ENCODE peak calls at places on chromosomes 12 and 14, in four cellular contexts. One of them, this sample, is unnamed.

GRCh38 chr12:6827437-6827894 is 741 bp upstream of the P3H3 start:
- DNase-seq in HepG2: peak; percentile 67
- DNase-seq in K562: peak; percentile 86
- DNase-seq in HEK293T: peak; percentile 84
- DNase-seq in this sample: peak; percentile 89

GRCh38 chr14:95156765-95157194 is 549 bp downstream of the DICER1 start:
- DNase-seq in HEK293T: peak; percentile 25
- DNase-seq in K562: peak; percentile 31
- DNase-seq in HepG2: peak; percentile 7
- DNase-seq in this sample: peak; percentile 19

GRCh38 chr14:75303415-75303814 is 24.8 kb downstream of the FOS start:
- DNase-seq in HepG2: peak; percentile 66
- DNase-seq in K562: peak; percentile 79
- DNase-seq in HEK293T: peak; percentile 67
- DNase-seq in this sample: peak; percentile 49

GRCh38 chr14:20606190-20606901 is 15.2 kb upstream of the RNASE12 start:
- DNase-seq in HEK293T: peak; percentile 55
- DNase-seq in K562: peak; percentile 66
- DNase-seq in HepG2: peak; percentile 79
- DNase-seq in this sample: peak; percentile 67

GRCh38 chr12:53299454-53300180 is at the start of gene MYG1:
- DNase-seq in HEK293T: peak; percentile 88
- DNase-seq in HepG2: peak; percentile 89
- DNase-seq in K562: no peak
- DNase-seq in this sample: peak; percentile 89

GRCh38 chr12:16610006-16610520 is 4.1 kb upstream of the LMO3 start:
- DNase-seq in HEK293T: no peak
- DNase-seq in K562: no peak
- DNase-seq in HepG2: no peak
- DNase-seq in this sample: no peak

GRCh38 chr12:94225924-94226630 is 77.7 kb downstream of the PLXNC1 start:
- DNase-seq in HepG2: no peak
- DNase-seq in K562: no peak
- DNase-seq in HEK293T: no peak
- DNase-seq in this sample: peak; percentile 73

GRCh38 chr12:132056320-132056719 is 87.8 kb downstream of the DDX51 start:
- DNase-seq in HEK293T: no peak
- DNase-seq in HepG2: no peak
- DNase-seq in K562: no peak
- DNase-seq in this sample: no peak

GRCh38 chr14:80202888-80203562 is 8.3 kb downstream of the DIO2 start:
- DNase-seq in K562: peak; percentile 11
- DNase-seq in HepG2: peak; percentile 6
- DNase-seq in HEK293T: peak; percentile 53
- DNase-seq in this sample: peak; percentile 83

GRCh38 chr14:62347658-62348057 is 585.4 kb downstream of the SNAPC1 start:
- DNase-seq in HepG2: no peak
- DNase-seq in HEK293T: no peak
- DNase-seq in K562: no peak
- DNase-seq in this sample: no peak

GRCh38 chr12:12716151-12716844 is 870 bp upstream of the CDKN1B start:
- DNase-seq in HEK293T: no peak
- DNase-seq in HepG2: peak; percentile 63
- DNase-seq in K562: no peak
- DNase-seq in this sample: no peak

GRCh38 chr12:6507102-6507998 is 13.4 kb downstream of the NCAPD2 start:
- DNase-seq in HEK293T: no peak
- DNase-seq in K562: no peak
- DNase-seq in HepG2: no peak
- DNase-seq in this sample: peak; percentile 48

GRCh38 chr14:92154283-92154942 is 32.6 kb downstream of the CPSF2 start:
- DNase-seq in HepG2: peak; percentile 65
- DNase-seq in HEK293T: no peak
- DNase-seq in K562: no peak
- DNase-seq in this sample: no peak

GRCh38 chr14:59055439-59056045 is 132.9 kb upstream of the DAAM1 start:
- DNase-seq in HepG2: peak; percentile 21
- DNase-seq in HEK293T: peak; percentile 62
- DNase-seq in K562: peak; percentile 20
- DNase-seq in this sample: peak; percentile 28

GRCh38 chr12:97835541-97835940 is 372.9 kb downstream of the RMST start:
- DNase-seq in K562: no peak
- DNase-seq in HEK293T: no peak
- DNase-seq in HepG2: no peak
- DNase-seq in this sample: no peak

GRCh38 chr12:102769323-102769916 is 147.6 kb downstream of the PAH start:
- DNase-seq in HEK293T: peak; percentile 52
- DNase-seq in HepG2: peak; percentile 34
- DNase-seq in K562: peak; percentile 57
- DNase-seq in this sample: peak; percentile 66

GRCh38 chr14:45251912-45252311 is 1.1 kb downstream of the MIS18BP1 start:
- DNase-seq in K562: peak; percentile 24
- DNase-seq in HEK293T: no peak
- DNase-seq in HepG2: peak; percentile 16
- DNase-seq in this sample: no peak

GRCh38 chr14:95679995-95680735 is 6.1 kb upstream of the TCL1B start:
- DNase-seq in HepG2: peak; percentile 21
- DNase-seq in K562: no peak
- DNase-seq in HEK293T: no peak
- DNase-seq in this sample: no peak

GRCh38 chr12:64679487-64679983 is 69.2 kb downstream of the RASSF3 start:
- DNase-seq in K562: peak; percentile 82
- DNase-seq in HepG2: no peak
- DNase-seq in HEK293T: no peak
- DNase-seq in this sample: no peak

GRCh38 chr12:41521872-41522379 is 333.8 kb downstream of the PDZRN4 start:
- DNase-seq in K562: no peak
- DNase-seq in HEK293T: no peak
- DNase-seq in HepG2: no peak
- DNase-seq in this sample: no peak

GRCh38 chr14:103604620-103605019 is 24.4 kb upstream of the KLC1 start:
- DNase-seq in K562: no peak
- DNase-seq in HEK293T: no peak
- DNase-seq in HepG2: no peak
- DNase-seq in this sample: no peak

GRCh38 chr12:55931780-55932545 is 1.0 kb downstream of the DGKA start:
- DNase-seq in HepG2: no peak
- DNase-seq in K562: peak; percentile 58
- DNase-seq in HEK293T: peak; percentile 42
- DNase-seq in this sample: peak; percentile 65

GRCh38 chr14:76808990-76809389 is 3.7 kb downstream of the ANGEL1 start:
- DNase-seq in HEK293T: no peak
- DNase-seq in K562: no peak
- DNase-seq in HepG2: no peak
- DNase-seq in this sample: no peak

GRCh38 chr12:100075598-100075997 is 67.1 kb downstream of the BLTP3B start:
- DNase-seq in HepG2: no peak
- DNase-seq in K562: no peak
- DNase-seq in HEK293T: no peak
- DNase-seq in this sample: no peak

GRCh38 chr12:43180242-43180641 is 371.8 kb downstream of the ADAMTS20 start:
- DNase-seq in K562: no peak
- DNase-seq in HEK293T: no peak
- DNase-seq in HepG2: no peak
- DNase-seq in this sample: no peak

GRCh38 chr14:68975667-68976066 is 3.4 kb downstream of the ACTN1 start:
- DNase-seq in HEK293T: no peak
- DNase-seq in K562: no peak
- DNase-seq in HepG2: no peak
- DNase-seq in this sample: no peak

GRCh38 chr12:32983968-32984367 is 87.4 kb upstream of the PKP2 start:
- DNase-seq in HEK293T: no peak
- DNase-seq in HepG2: no peak
- DNase-seq in K562: peak; percentile 72
- DNase-seq in this sample: no peak

GRCh38 chr12:78209851-78210493 is 379.3 kb downstream of the NAV3 start:
- DNase-seq in K562: no peak
- DNase-seq in HEK293T: no peak
- DNase-seq in HepG2: no peak
- DNase-seq in this sample: no peak

DNA sequence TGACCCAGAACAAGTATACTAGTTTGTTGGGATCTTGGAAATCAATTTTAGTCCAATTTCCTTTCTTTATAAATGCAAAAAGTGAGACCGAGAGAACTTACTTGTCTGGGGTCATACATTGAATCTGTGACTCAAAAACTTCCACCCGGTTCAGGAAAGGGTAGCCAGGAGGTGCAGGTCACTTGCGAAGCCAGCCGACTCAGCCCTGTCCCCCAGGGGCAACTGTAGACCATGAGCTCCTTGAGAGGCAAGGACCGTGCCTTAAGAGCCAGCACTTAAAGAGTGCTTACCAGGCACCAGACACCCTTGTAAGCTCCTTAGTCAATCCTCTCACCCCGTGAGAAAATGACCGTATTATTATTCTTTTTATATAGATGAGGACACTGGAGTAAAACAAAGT is 505 bp upstream of the BCDIN3D start:
- DNase-seq in HepG2: no peak
- DNase-seq in K562: no peak
- DNase-seq in HEK293T: no peak
- DNase-seq in this sample: no peak
- TF ChIP-seq ELF4 in HepG2: no peak
- TF ChIP-seq ELF4 in K562: no peak
- TF ChIP-seq ELF4 in HEK293T: no peak
- TF ChIP-seq ELF4 in this sample: no peak

DNA sequence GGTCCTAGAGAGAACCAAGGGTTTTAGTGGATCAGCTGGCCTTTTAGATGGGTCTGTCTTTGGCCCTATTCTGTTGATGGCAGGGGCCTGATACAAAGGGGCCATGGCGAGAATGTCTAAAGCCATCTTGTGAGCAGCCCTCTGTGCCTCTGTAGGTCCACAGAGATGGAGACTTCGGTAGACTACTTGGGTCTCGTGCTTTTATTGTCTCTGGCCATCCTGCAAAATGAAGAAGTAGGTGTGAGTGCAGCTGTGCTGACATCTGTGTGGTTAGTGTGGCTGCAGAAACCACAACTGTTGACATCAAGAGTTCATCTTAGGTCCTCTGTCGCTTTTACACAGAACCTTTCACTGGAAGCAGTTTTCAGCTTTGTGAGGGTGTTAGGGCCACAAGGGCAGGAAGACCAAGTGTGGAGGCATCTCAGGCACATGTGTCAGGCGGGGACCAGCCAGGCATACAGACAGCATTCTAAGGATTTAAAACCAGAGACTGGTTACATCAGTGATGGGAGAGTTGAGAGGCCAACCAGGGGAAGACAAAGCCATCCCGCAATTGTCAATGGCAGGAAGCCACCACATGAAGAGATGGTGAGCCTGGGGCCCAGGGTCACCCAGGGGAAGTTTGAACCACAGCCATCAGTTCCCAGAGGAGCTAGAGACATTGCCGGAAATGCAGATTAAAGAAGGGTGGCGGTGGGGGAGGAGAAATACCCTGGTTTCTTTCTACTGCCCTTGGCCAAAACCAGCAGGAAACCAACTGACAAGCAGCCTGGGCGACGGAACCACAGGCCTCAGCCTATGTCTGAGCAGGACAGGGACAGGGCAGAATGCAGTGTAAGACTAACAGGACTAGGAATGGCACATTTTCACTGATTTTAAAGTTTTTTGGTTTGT is 13.0 kb upstream of the TPCN1 start:
- DNase-seq in HepG2: no peak
- DNase-seq in HEK293T: no peak
- DNase-seq in K562: peak; percentile 34
- DNase-seq in this sample: no peak
- TF ChIP-seq ELF4 in HepG2: no peak
- TF ChIP-seq ELF4 in HEK293T: no peak
- TF ChIP-seq ELF4 in K562: no peak
- TF ChIP-seq ELF4 in this sample: no peak

DNA sequence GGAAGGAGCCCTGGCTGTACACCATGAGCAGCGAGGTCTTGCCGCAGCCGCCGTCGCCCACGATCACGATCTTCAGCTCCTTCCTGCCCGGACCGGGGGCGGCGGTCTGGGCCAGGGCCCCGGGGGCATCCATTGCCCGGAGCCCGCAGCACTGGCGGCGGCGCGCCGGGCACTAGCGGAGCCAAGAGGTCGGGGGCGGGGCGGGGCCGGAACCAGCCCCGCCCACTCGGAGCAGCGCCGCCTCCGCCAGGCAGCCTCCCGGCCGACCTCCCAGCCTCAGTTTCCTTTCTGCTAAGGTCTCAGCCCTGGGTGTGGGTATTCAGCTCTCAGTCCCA is at the start of gene RHOF:
- DNase-seq in K562: no peak
- DNase-seq in HepG2: no peak
- DNase-seq in HEK293T: peak; percentile 63
- DNase-seq in this sample: peak; percentile 69
- TF ChIP-seq ELF4 in K562: no peak
- TF ChIP-seq ELF4 in HepG2: no peak
- TF ChIP-seq ELF4 in HEK293T: no peak
- TF ChIP-seq ELF4 in this sample: no peak

GRCh38 chr14:32246751-32247150 is 43.7 kb upstream of the RNU6-8 start:
- DNase-seq in HEK293T: no peak
- DNase-seq in K562: no peak
- DNase-seq in HepG2: no peak
- DNase-seq in this sample: no peak

GRCh38 chr14:32249780-32250179 is 46.7 kb upstream of the RNU6-8 start:
- DNase-seq in HEK293T: no peak
- DNase-seq in HepG2: no peak
- DNase-seq in K562: no peak
- DNase-seq in this sample: no peak

DNA sequence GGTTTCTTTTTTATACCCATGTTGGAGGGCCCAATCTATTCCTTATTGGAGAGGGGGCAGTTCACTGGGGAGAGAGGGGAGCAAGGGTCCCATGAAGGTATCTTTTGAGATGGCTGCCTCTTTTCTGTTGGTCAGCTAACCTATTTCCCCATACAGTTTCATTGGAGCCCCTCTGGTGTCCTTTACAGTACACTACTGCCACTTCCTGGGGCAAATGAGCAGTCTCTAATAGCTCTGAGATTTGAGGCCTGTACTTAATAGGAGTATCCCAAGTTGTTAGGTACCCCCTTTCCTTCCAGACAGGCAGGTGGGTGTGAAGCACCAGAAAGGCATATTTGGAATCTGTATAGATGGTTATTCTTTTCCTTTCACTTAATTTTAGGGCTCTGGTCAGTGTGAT is 41.3 kb upstream of the RNU6-8 start:
- DNase-seq in HEK293T: no peak
- DNase-seq in HepG2: peak; percentile 33
- DNase-seq in K562: no peak
- DNase-seq in this sample: no peak
- TF ChIP-seq ELF4 in HEK293T: no peak
- TF ChIP-seq ELF4 in HepG2: no peak
- TF ChIP-seq ELF4 in K562: no peak
- TF ChIP-seq ELF4 in this sample: no peak

GRCh38 chr14:53545217-53545616 is 392.1 kb upstream of the DDHD1 start:
- DNase-seq in HepG2: no peak
- DNase-seq in HEK293T: no peak
- DNase-seq in K562: no peak
- DNase-seq in this sample: no peak
- TF ChIP-seq ELF4 in HepG2: no peak
- TF ChIP-seq ELF4 in HEK293T: no peak
- TF ChIP-seq ELF4 in K562: no peak
- TF ChIP-seq ELF4 in this sample: no peak